ENCODE peak calls at places on chromosomes 6 and 20, in four cellular contexts. G, X, N and Q are unnamed samples.

GRCh38 chr6:24951831-24952299 is 16.1 kb upstream of the RIPOR2 start:
- DNase-seq in G (no peak), X (no peak), N (no peak), Q (no peak)

GRCh38 chr6:129624488-129624887 is 85.5 kb downstream of the ARHGAP18 start:
- DNase-seq in G (no peak), X (no peak), N (no peak), Q (no peak)

GRCh38 chr6:43579171-43579570 is 3.2 kb downstream of the POLH start:
- DNase-seq in G (no peak), X (peak), N (no peak), Q (no peak)

GRCh38 chr6:160457843-160458242 is 109.7 kb downstream of the SLC22A3 start:
- DNase-seq in G (no peak), X (no peak), N (no peak), Q (no peak)

GRCh38 chr20:56373942-56374341 is 15.2 kb downstream of the FAM210B start:
- DNase-seq in G (no peak), X (peak), N (no peak), Q (no peak)

GRCh38 chr20:17610566-17611289 is 40.9 kb downstream of the DSTN start:
- DNase-seq in G (peak), X (no peak), N (no peak), Q (no peak)

GRCh38 chr20:3788685-3789155 is 2.2 kb upstream of the CENPB start:
- DNase-seq in G (no peak), X (no peak), N (no peak), Q (no peak)

GRCh38 chr6:16731503-16732018 is 29.7 kb downstream of the ATXN1 start:
- DNase-seq in G (no peak), X (no peak), N (peak), Q (no peak)

GRCh38 chr20:20210327-20210726 is 157.6 kb upstream of the INSM1 start:
- DNase-seq in G (peak), X (no peak), N (no peak), Q (no peak)

GRCh38 chr20:43681468-43681942 is 14.6 kb downstream of the MYBL2 start:
- DNase-seq in G (no peak), X (no peak), N (peak), Q (no peak)

GRCh38 chr20:17559338-17559737 is 10.5 kb upstream of the DSTN start:
- DNase-seq in G (no peak), X (no peak), N (no peak), Q (no peak)

GRCh38 chr6:159819098-159819497 is 19.0 kb downstream of the PNLDC1 start:
- DNase-seq in G (no peak), X (no peak), N (no peak), Q (no peak)

GRCh38 chr6:113650610-113650979 is 206.6 kb upstream of the MARCKS start:
- DNase-seq in G (no peak), X (no peak), N (no peak), Q (no peak)

GRCh38 chr20:4709261-4710105 is 12.2 kb upstream of the PRND start:
- DNase-seq in G (no peak), X (no peak), N (no peak), Q (no peak)

GRCh38 chr20:56244259-56244658 is 4.3 kb upstream of the MC3R start:
- DNase-seq in G (no peak), X (no peak), N (no peak), Q (no peak)

GRCh38 chr6:117531758-117532276 is 49.3 kb downstream of the DCBLD1 start:
- DNase-seq in G (no peak), X (no peak), N (no peak), Q (no peak)

GRCh38 chr20:3995067-3995748 is 20.1 kb downstream of the RNF24 start:
- DNase-seq in G (no peak), X (no peak), N (no peak), Q (no peak)

GRCh38 chr6:27419363-27419762 is 30.8 kb downstream of the ZNF391 start:
- DNase-seq in G (no peak), X (no peak), N (no peak), Q (no peak)

GRCh38 chr20:25023316-25023715 is 30.8 kb upstream of the APMAP start:
- DNase-seq in G (no peak), X (no peak), N (no peak), Q (no peak)

GRCh38 chr20:16036331-16036730 is 536.9 kb downstream of the KIF16B start:
- DNase-seq in G (no peak), X (no peak), N (no peak), Q (no peak)

GRCh38 chr6:142550310-142550709 is 248.5 kb downstream of the ADGRG6 start:
- DNase-seq in G (no peak), X (no peak), N (no peak), Q (no peak)

GRCh38 chr6:16704706-16705402 is 56.4 kb downstream of the ATXN1 start:
- DNase-seq in G (no peak), X (no peak), N (no peak), Q (no peak)

GRCh38 chr20:2794202-2794748 is 6.2 kb downstream of the CPXM1 start:
- DNase-seq in G (no peak), X (no peak), N (no peak), Q (no peak)

GRCh38 chr6:131687022-131687421 is 14.2 kb downstream of the OR2A4 start:
- DNase-seq in G (no peak), X (no peak), N (no peak), Q (no peak)

GRCh38 chr20:7449269-7449668 is 491.0 kb downstream of the HAO1 start:
- DNase-seq in G (no peak), X (no peak), N (no peak), Q (no peak)

GRCh38 chr6:56481957-56482356 is 160.7 kb downstream of the DST start:
- DNase-seq in G (no peak), X (no peak), N (no peak), Q (no peak)

GRCh38 chr6:34176261-34177031 is 30.6 kb upstream of the GRM4 start:
- DNase-seq in G (peak), X (no peak), N (no peak), Q (no peak)

GRCh38 chr6:34178361-34179105 is 32.6 kb upstream of the GRM4 start:
- DNase-seq in G (no peak), X (no peak), N (no peak), Q (no peak)

GRCh38 chr6:34177181-34177591 is 31.3 kb upstream of the GRM4 start:
- DNase-seq in G (peak), X (no peak), N (no peak), Q (no peak)

GRCh38 chr6:34172961-34173775 is 27.3 kb upstream of the GRM4 start:
- DNase-seq in G (no peak), X (no peak), N (no peak), Q (no peak)

GRCh38 chr6:34174846-34175399 is 29.0 kb upstream of the GRM4 start:
- DNase-seq in G (no peak), X (no peak), N (no peak), Q (no peak)
- TF ChIP-seq TCF12 in G (no peak), X (no peak), N (no peak), Q (no peak)

GRCh38 chr20:403582-403957 is 4.5 kb upstream of the RBCK1 start:
- DNase-seq in G (no peak), X (no peak), N (no peak), Q (no peak)

GRCh38 chr20:402496-402885 is 5.6 kb upstream of the RBCK1 start:
- DNase-seq in G (no peak), X (no peak), N (no peak), Q (no peak)

GRCh38 chr20:400451-401275 is 7.4 kb upstream of the RBCK1 start:
- DNase-seq in G (peak), X (no peak), N (no peak), Q (no peak)

GRCh38 chr20:402898-403581 is 5.1 kb upstream of the RBCK1 start:
- DNase-seq in G (no peak), X (no peak), N (no peak), Q (no peak)

DNA sequence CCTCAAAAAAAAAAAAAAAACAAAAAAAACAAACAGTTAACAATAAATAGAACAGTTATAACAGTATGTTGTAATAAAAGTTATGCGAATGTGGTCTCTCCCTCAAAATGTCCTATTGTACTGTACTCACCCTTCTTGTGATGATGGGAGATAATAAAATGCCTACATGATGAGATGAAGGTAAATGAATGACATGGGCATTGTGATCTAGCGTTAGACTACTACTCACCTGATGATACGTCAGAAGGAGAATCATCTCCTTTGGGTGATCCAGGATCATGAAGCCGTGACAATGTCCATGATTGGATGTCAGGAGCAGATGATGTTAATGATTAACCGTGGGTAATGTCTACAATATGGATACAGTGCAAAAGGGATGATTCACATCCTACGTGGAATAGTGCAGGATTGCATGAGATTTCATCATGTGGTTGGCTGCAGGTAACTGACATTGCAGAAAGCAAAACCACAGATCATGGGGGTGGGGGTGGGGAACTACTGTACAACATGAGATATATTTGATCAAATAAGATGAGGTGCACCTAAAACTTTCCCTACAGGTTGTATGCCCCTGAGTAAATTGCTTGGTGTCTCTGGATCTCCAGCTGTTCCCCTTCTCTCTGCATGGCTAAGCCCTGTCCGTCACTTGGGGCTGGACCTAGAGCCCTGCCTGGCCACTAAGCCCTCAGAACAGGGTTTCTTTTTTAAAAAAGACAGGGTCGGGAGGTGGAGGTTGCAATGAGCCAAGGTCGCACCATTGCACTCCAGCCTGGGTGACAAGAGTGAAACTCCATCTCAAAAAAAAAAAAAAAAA is 6.2 kb upstream of the RBCK1 start:
- DNase-seq in G (no peak), X (peak), N (no peak), Q (no peak)
- TF ChIP-seq TCF12 in G (no peak), X (no peak), N (no peak), Q (no peak)

DNA sequence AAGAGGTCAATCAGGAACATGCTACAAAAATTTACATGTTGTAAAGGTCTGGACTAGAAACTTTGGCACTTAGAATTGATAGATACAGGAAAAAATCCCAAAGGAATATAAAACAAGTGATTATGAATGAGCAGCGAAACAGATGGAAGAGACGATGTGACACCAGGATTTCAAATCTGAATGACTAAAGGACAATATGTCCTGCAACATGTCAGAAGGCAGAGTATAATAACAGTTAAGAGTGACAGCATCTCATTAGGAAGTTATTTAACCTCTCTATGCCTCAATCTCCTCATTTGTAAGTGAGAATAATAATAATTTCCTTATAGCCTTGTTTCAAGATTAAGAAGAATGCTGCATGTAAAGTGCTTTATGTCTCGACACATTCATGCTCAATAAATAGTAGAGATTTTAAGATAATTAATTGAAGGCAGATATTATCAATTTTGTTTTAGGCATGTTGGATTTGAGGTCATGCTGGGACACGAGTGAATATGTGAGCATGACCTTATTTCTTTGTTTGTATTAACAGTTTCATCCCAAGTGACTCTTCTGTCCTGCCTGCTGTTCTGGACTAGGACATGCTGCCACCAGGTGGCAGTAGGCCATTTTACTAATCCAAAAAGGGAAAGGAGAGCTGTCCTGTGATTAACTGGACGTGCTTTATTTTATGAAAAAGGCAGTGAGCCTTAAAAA is 50.1 kb downstream of the FRK start:
- DNase-seq in G (peak), X (peak), N (no peak), Q (peak)
- TF ChIP-seq TCF12 in G (no peak), X (no peak), N (no peak), Q (no peak)

GRCh38 chr6:28910901-28911680 is 12.7 kb downstream of the TRIM27 start:
- DNase-seq in G (no peak), X (no peak), N (no peak), Q (no peak)

GRCh38 chr6:28906674-28907073 is 17.1 kb downstream of the TRIM27 start:
- DNase-seq in G (no peak), X (no peak), N (no peak), Q (no peak)

GRCh38 chr6:28903686-28904085 is 20.1 kb downstream of the TRIM27 start:
- DNase-seq in G (no peak), X (no peak), N (no peak), Q (no peak)

GRCh38 chr6:28907394-28907793 is 16.4 kb downstream of the TRIM27 start:
- DNase-seq in G (no peak), X (no peak), N (no peak), Q (no peak)
- TF ChIP-seq TCF12 in G (no peak), X (no peak), N (no peak), Q (no peak)

DNA sequence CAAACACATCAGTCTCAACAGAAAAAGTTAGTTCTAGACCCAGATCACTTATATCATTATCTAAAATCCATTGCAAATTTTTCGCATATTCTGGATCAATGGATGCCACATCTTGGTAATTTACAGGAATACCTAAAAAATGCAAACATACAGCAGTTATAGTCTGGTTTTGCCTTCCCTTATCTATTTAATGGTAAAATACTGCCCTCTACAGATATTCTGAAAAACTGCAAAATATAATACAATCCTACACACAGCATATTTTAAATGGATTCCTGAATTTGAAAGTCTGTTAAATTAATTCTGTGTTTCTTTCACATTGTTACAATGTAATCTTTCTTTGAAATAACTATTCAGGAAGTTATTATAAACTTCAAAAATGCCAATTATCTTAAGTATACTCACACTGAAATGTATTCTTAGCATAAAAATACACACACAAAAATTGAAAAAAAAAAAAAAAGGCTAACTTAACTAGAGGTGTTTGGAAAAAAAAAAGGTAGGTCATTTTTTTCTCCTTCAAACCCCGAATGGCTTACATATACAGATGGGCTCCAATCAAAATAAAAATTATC is 88.4 kb downstream of the HACE1 start:
- DNase-seq in G (peak), X (peak), N (no peak), Q (no peak)
- TF ChIP-seq TCF12 in G (no peak), X (no peak), N (no peak), Q (no peak)

GRCh38 chr6:5112065-5112799 is 27.1 kb downstream of the PPP1R3G start:
- DNase-seq in G (no peak), X (no peak), N (no peak), Q (no peak)

GRCh38 chr6:5111626-5112025 is 26.5 kb downstream of the PPP1R3G start:
- DNase-seq in G (no peak), X (no peak), N (no peak), Q (no peak)

GRCh38 chr6:5108536-5108935 is 23.4 kb downstream of the PPP1R3G start:
- DNase-seq in G (no peak), X (no peak), N (no peak), Q (no peak)

GRCh38 chr6:5109436-5109835 is 24.3 kb downstream of the PPP1R3G start:
- DNase-seq in G (no peak), X (no peak), N (no peak), Q (no peak)

GRCh38 chr6:5110246-5110645 is 25.1 kb downstream of the PPP1R3G start:
- DNase-seq in G (no peak), X (no peak), N (no peak), Q (no peak)
- TF ChIP-seq TCF12 in G (no peak), X (no peak), N (no peak), Q (no peak)

GRCh38 chr6:122781716-122782115 is 2.2 kb downstream of the FABP7 start:
- DNase-seq in G (no peak), X (no peak), N (no peak), Q (no peak)

GRCh38 chr6:122778961-122779671 is 400 bp upstream of the FABP7 start:
- DNase-seq in G (no peak), X (no peak), N (no peak), Q (peak)

GRCh38 chr6:122779672-122780066 is at the start of gene FABP7:
- DNase-seq in G (no peak), X (no peak), N (no peak), Q (no peak)

GRCh38 chr6:122780114-122780513 is 598 bp downstream of the FABP7 start:
- DNase-seq in G (no peak), X (no peak), N (no peak), Q (no peak)

GRCh38 chr6:122783401-122783800 is 3.9 kb downstream of the FABP7 start:
- DNase-seq in G (no peak), X (no peak), N (no peak), Q (no peak)
- TF ChIP-seq TCF12 in G (no peak), X (no peak), N (no peak), Q (no peak)

GRCh38 chr6:147218797-147219196 is 14.6 kb downstream of the STXBP5 start:
- DNase-seq in G (no peak), X (no peak), N (no peak), Q (no peak)
- TF ChIP-seq TCF12 in G (no peak), X (no peak), N (no peak), Q (no peak)

GRCh38 chr6:1442929-1443328 is 53.6 kb downstream of the FOXF2 start:
- DNase-seq in G (no peak), X (no peak), N (no peak), Q (no peak)

GRCh38 chr6:1449896-1450295 is 60.5 kb downstream of the FOXF2 start:
- DNase-seq in G (no peak), X (no peak), N (no peak), Q (no peak)

DNA sequence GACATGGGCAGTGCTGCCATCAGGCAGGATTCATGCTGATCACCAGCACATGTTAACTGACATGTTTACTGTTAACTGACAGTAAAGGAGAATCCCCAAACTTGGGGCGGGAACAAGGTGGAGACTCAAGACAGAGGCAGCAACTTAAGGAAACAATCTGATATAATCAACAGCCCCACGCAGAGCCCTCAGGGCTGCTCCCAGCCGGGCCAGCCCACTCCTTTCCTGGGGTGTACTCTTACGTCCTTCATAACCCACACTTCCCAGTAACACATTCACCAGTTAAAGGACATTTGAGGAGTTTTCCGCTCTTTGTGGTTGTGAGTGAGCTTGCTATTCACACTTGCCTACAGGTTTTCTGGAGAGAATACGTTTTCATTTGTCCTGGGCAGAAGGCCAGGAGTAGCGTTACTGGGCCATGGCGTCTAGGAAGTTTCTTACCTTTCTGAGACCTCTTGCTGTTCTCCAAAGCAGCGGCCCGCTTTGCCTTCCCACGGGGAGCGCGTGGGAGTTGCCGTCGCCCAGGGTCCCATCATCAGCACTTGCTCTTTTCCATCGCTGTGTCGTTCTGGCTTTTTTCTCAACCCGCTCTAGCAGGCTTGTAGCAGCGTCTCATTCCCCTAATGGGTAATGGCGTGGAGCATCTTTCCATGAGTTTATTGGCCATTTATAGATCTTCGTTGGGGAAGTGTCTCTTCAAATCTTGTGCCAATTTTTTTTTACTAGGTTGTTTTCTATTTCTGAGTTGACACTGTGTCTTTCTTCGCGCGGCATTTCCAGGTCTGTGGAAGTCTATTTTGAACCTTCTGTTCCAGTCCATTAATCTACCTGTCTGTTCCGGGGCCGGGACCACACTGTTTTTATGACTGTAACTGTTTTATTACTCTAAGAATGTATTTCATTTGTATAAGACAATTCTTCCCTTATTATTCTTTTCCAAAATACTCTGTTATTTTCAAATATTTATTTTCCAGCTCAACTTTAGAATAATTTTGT is 56.6 kb downstream of the FOXF2 start:
- DNase-seq in G (no peak), X (no peak), N (no peak), Q (no peak)
- TF ChIP-seq TCF12 in G (no peak), X (no peak), N (no peak), Q (no peak)